ENCODE peak calls at places on chromosome 1, in four cellular contexts. One of them, this sample, is unnamed.

GRCh38 chr1:248821101-248821500 is 4.6 kb downstream of the SH3BP5L start:
- DNase-seq in HuH-7.5: no peak
- DNase-seq in IMR-90: peak
- DNase-seq in PC-9: no peak
- DNase-seq in this sample: no peak

GRCh38 chr1:157691285-157691920 is 9.2 kb downstream of the FCRL3 start:
- DNase-seq in HuH-7.5: peak
- DNase-seq in IMR-90: peak
- DNase-seq in PC-9: no peak
- DNase-seq in this sample: peak

GRCh38 chr1:33347650-33347992 is 26.7 kb upstream of the A3GALT2 start:
- DNase-seq in HuH-7.5: no peak
- DNase-seq in IMR-90: peak
- DNase-seq in PC-9: no peak
- DNase-seq in this sample: no peak

GRCh38 chr1:85359874-85360708 is 83.7 kb upstream of the BCL10 start:
- DNase-seq in HuH-7.5: no peak
- DNase-seq in IMR-90: peak
- DNase-seq in PC-9: no peak
- DNase-seq in this sample: no peak

GRCh38 chr1:62082456-62083363 is 111.9 kb upstream of the L1TD1 start:
- DNase-seq in HuH-7.5: peak
- DNase-seq in IMR-90: peak
- DNase-seq in PC-9: no peak
- DNase-seq in this sample: no peak

GRCh38 chr1:183778568-183779433 is 26.1 kb upstream of the RGL1 start:
- DNase-seq in HuH-7.5: no peak
- DNase-seq in IMR-90: no peak
- DNase-seq in PC-9: no peak
- DNase-seq in this sample: no peak

GRCh38 chr1:117425050-117425734 is 57.9 kb downstream of the MAN1A2 start:
- DNase-seq in HuH-7.5: no peak
- DNase-seq in IMR-90: no peak
- DNase-seq in PC-9: no peak
- DNase-seq in this sample: no peak

GRCh38 chr1:214718724-214719123 is 115.7 kb downstream of the CENPF start:
- DNase-seq in HuH-7.5: no peak
- DNase-seq in IMR-90: peak
- DNase-seq in PC-9: no peak
- DNase-seq in this sample: no peak

GRCh38 chr1:45640293-45640692 is 16.4 kb upstream of the CCDC17 start:
- DNase-seq in HuH-7.5: no peak
- DNase-seq in IMR-90: peak
- DNase-seq in PC-9: no peak
- DNase-seq in this sample: no peak

GRCh38 chr1:40980453-40981121 is 1.1 kb downstream of the CTPS1 start:
- DNase-seq in HuH-7.5: peak
- DNase-seq in IMR-90: peak
- DNase-seq in PC-9: peak
- DNase-seq in this sample: no peak

GRCh38 chr1:47650205-47650604 is 212.4 kb downstream of the FOXD2 start:
- DNase-seq in HuH-7.5: no peak
- DNase-seq in IMR-90: peak
- DNase-seq in PC-9: peak
- DNase-seq in this sample: peak

GRCh38 chr1:202084791-202085681 is 37.7 kb upstream of the GPR37L1 start:
- DNase-seq in HuH-7.5: no peak
- DNase-seq in IMR-90: no peak
- DNase-seq in PC-9: peak
- DNase-seq in this sample: peak

This sample was measured in HCT116.